ENCODE peak calls at places on chromosomes 16 and 17, in seven cellular contexts. G, N, Y, H, O, E and M are unnamed samples.

GRCh38 chr17:77098884-77099545 is 41.8 kb upstream of the SEC14L1 start:
- DNase-seq in G (no peak), N (no peak), Y (no peak), H (no peak), O (no peak), E (peak), M (no peak)

GRCh38 chr17:77737442-77738265 is 220.8 kb upstream of the TNRC6C start:
- DNase-seq in G (no peak), N (no peak), Y (no peak), H (no peak), O (no peak), E (no peak), M (no peak)

GRCh38 chr17:34847939-34848338 is 113.3 kb downstream of the CCT6B start:
- DNase-seq in G (no peak), N (no peak), Y (no peak), H (no peak), O (no peak), E (no peak), M (no peak)

GRCh38 chr16:67101301-67101675 is 8.5 kb upstream of the PHAF1 start:
- DNase-seq in G (no peak), N (no peak), Y (no peak), H (no peak), O (no peak), E (no peak), M (no peak)

GRCh38 chr17:74776990-74777389 is 845 bp upstream of the NAT9 start:
- DNase-seq in G (no peak), N (no peak), Y (no peak), H (no peak), O (no peak), E (no peak), M (no peak)

GRCh38 chr16:84724619-84725307 is 25.0 kb downstream of the USP10 start:
- DNase-seq in G (no peak), N (no peak), Y (no peak), H (no peak), O (no peak), E (peak), M (no peak)

GRCh38 chr16:64589836-64590235 is 532.0 kb downstream of the CDH11 start:
- DNase-seq in G (no peak), N (no peak), Y (no peak), H (no peak), O (no peak), E (peak), M (no peak)

GRCh38 chr17:68057531-68057952 is 22.0 kb downstream of the KPNA2 start:
- DNase-seq in G (peak), N (peak), Y (no peak), H (no peak), O (peak), E (peak), M (peak)

GRCh38 chr17:6496116-6496481 is 51.8 kb downstream of the PIMREG start:
- DNase-seq in G (no peak), N (no peak), Y (peak), H (no peak), O (no peak), E (no peak), M (no peak)

GRCh38 chr16:87025681-87026080 is 291.5 kb downstream of the C16orf95 start:
- DNase-seq in G (no peak), N (no peak), Y (no peak), H (no peak), O (no peak), E (no peak), M (no peak)

GRCh38 chr17:42553161-42553818 is 567 bp downstream of the HSD17B1 start:
- DNase-seq in G (no peak), N (no peak), Y (peak), H (no peak), O (no peak), E (no peak), M (no peak)

GRCh38 chr17:56653877-56654276 is 60.4 kb downstream of the NOG start:
- DNase-seq in G (peak), N (peak), Y (no peak), H (no peak), O (peak), E (peak), M (peak)

GRCh38 chr17:11944587-11944986 is 52.7 kb downstream of the ZNF18 start:
- DNase-seq in G (no peak), N (no peak), Y (no peak), H (no peak), O (no peak), E (no peak), M (no peak)

GRCh38 chr17:51499906-51500305 is 239.6 kb downstream of the UTP18 start:
- DNase-seq in G (no peak), N (no peak), Y (no peak), H (no peak), O (no peak), E (no peak), M (no peak)